ENCODE peak calls at places on chromosomes 2 and 18, in six cellular contexts. One of them, this sample, is unnamed.

GRCh38 chr2:134727385-134727784 is 8.6 kb upstream of the TMEM163 start:
- DNase-seq in NCI-H1417: no peak
- DNase-seq in ELR: peak
- DNase-seq in adrenal gland: no peak
- DNase-seq in NCI-H345: no peak
- DNase-seq in suprapubic skin: no peak
- DNase-seq in this sample: peak

GRCh38 chr2:8352300-8352699 is 329.6 kb upstream of the ID2 start:
- DNase-seq in NCI-H345: no peak
- DNase-seq in ELR: no peak
- DNase-seq in suprapubic skin: no peak
- DNase-seq in NCI-H1417: no peak
- DNase-seq in adrenal gland: no peak
- DNase-seq in this sample: no peak

GRCh38 chr2:171084128-171084527 is 76.6 kb downstream of the TLK1 start:
- DNase-seq in suprapubic skin: no peak
- DNase-seq in adrenal gland: no peak
- DNase-seq in NCI-H345: no peak
- DNase-seq in ELR: no peak
- DNase-seq in NCI-H1417: no peak
- DNase-seq in this sample: no peak

GRCh38 chr2:121860033-121860810 is 104.8 kb downstream of the TSN start:
- DNase-seq in adrenal gland: no peak
- DNase-seq in suprapubic skin: no peak
- DNase-seq in NCI-H345: no peak
- DNase-seq in ELR: peak
- DNase-seq in NCI-H1417: no peak
- DNase-seq in this sample: no peak

GRCh38 chr2:72913531-72914225 is 3.6 kb upstream of the EMX1 start:
- DNase-seq in ELR: no peak
- DNase-seq in NCI-H1417: no peak
- DNase-seq in suprapubic skin: peak
- DNase-seq in NCI-H345: no peak
- DNase-seq in adrenal gland: no peak
- DNase-seq in this sample: no peak

GRCh38 chr2:33287611-33288010 is 188.8 kb upstream of the RASGRP3 start:
- DNase-seq in ELR: no peak
- DNase-seq in NCI-H1417: no peak
- DNase-seq in NCI-H345: no peak
- DNase-seq in suprapubic skin: no peak
- DNase-seq in adrenal gland: no peak
- DNase-seq in this sample: no peak

GRCh38 chr18:47531759-47532158 is 280.3 kb upstream of the SKOR2 start:
- DNase-seq in suprapubic skin: no peak
- DNase-seq in ELR: no peak
- DNase-seq in NCI-H345: no peak
- DNase-seq in adrenal gland: no peak
- DNase-seq in NCI-H1417: no peak
- DNase-seq in this sample: no peak

GRCh38 chr2:159032580-159032979 is 64.1 kb downstream of the TANC1 start:
- DNase-seq in NCI-H345: no peak
- DNase-seq in ELR: no peak
- DNase-seq in NCI-H1417: no peak
- DNase-seq in adrenal gland: no peak
- DNase-seq in suprapubic skin: no peak
- DNase-seq in this sample: no peak

GRCh38 chr2:215879977-215880940 is 133.1 kb downstream of the MREG start:
- DNase-seq in NCI-H345: no peak
- DNase-seq in NCI-H1417: no peak
- DNase-seq in suprapubic skin: no peak
- DNase-seq in adrenal gland: no peak
- DNase-seq in ELR: peak
- DNase-seq in this sample: no peak

GRCh38 chr18:78720456-78721250 is 259.0 kb upstream of the SALL3 start:
- DNase-seq in ELR: no peak
- DNase-seq in suprapubic skin: no peak
- DNase-seq in NCI-H1417: no peak
- DNase-seq in adrenal gland: no peak
- DNase-seq in NCI-H345: no peak
- DNase-seq in this sample: no peak

GRCh38 chr2:118046628-118047210 is 32.8 kb upstream of the CCDC93 start:
- DNase-seq in ELR: peak
- DNase-seq in NCI-H345: peak
- DNase-seq in NCI-H1417: no peak
- DNase-seq in adrenal gland: no peak
- DNase-seq in suprapubic skin: no peak
- DNase-seq in this sample: no peak

GRCh38 chr18:11857177-11857887 is 6.1 kb downstream of the CHMP1B start:
- DNase-seq in NCI-H345: no peak
- DNase-seq in ELR: peak
- DNase-seq in adrenal gland: peak
- DNase-seq in NCI-H1417: no peak
- DNase-seq in suprapubic skin: no peak
- DNase-seq in this sample: no peak

GRCh38 chr2:43152711-43153627 is 73.4 kb downstream of the ZFP36L2 start:
- DNase-seq in adrenal gland: no peak
- DNase-seq in ELR: no peak
- DNase-seq in NCI-H345: no peak
- DNase-seq in NCI-H1417: no peak
- DNase-seq in suprapubic skin: no peak
- DNase-seq in this sample: no peak

GRCh38 chr18:51185075-51185474 is 12.4 kb downstream of the MEX3C start:
- DNase-seq in NCI-H1417: no peak
- DNase-seq in adrenal gland: peak
- DNase-seq in ELR: peak
- DNase-seq in suprapubic skin: no peak
- DNase-seq in NCI-H345: no peak
- DNase-seq in this sample: no peak

GRCh38 chr18:11761553-11761952 is 72.5 kb downstream of the GNAL start:
- DNase-seq in adrenal gland: no peak
- DNase-seq in suprapubic skin: no peak
- DNase-seq in NCI-H1417: no peak
- DNase-seq in NCI-H345: no peak
- DNase-seq in ELR: peak
- DNase-seq in this sample: no peak

GRCh38 chr2:159637988-159638501 is 21.7 kb upstream of the BAZ2B start:
- DNase-seq in adrenal gland: no peak
- DNase-seq in suprapubic skin: no peak
- DNase-seq in NCI-H345: no peak
- DNase-seq in ELR: peak
- DNase-seq in NCI-H1417: no peak
- DNase-seq in this sample: no peak

GRCh38 chr2:98736464-98736889 is 5.5 kb upstream of the MGAT4A start:
- DNase-seq in ELR: peak
- DNase-seq in NCI-H1417: no peak
- DNase-seq in NCI-H345: no peak
- DNase-seq in adrenal gland: no peak
- DNase-seq in suprapubic skin: no peak
- DNase-seq in this sample: no peak

GRCh38 chr2:58042486-58042970 is 4.1 kb upstream of the VRK2 start:
- DNase-seq in ELR: peak
- DNase-seq in adrenal gland: peak
- DNase-seq in NCI-H1417: peak
- DNase-seq in suprapubic skin: no peak
- DNase-seq in NCI-H345: peak
- DNase-seq in this sample: no peak

GRCh38 chr2:179677746-179678505 is 183.5 kb downstream of the ZNF385B start:
- DNase-seq in suprapubic skin: no peak
- DNase-seq in ELR: no peak
- DNase-seq in adrenal gland: no peak
- DNase-seq in NCI-H345: no peak
- DNase-seq in NCI-H1417: no peak
- DNase-seq in this sample: no peak

GRCh38 chr2:241000831-241001321 is 2.5 kb downstream of the SNED1 start:
- DNase-seq in adrenal gland: no peak
- DNase-seq in ELR: no peak
- DNase-seq in NCI-H1417: no peak
- DNase-seq in NCI-H345: peak
- DNase-seq in suprapubic skin: no peak
- DNase-seq in this sample: peak

GRCh38 chr2:156338578-156338977 is 6.1 kb upstream of the NR4A2 start:
- DNase-seq in adrenal gland: no peak
- DNase-seq in suprapubic skin: no peak
- DNase-seq in NCI-H1417: no peak
- DNase-seq in ELR: no peak
- DNase-seq in NCI-H345: peak
- DNase-seq in this sample: no peak

GRCh38 chr2:189153608-189154007 is 26.0 kb downstream of the COL5A2 start:
- DNase-seq in ELR: no peak
- DNase-seq in adrenal gland: no peak
- DNase-seq in suprapubic skin: no peak
- DNase-seq in NCI-H1417: no peak
- DNase-seq in NCI-H345: no peak
- DNase-seq in this sample: no peak

GRCh38 chr2:45850558-45850957 is 199.1 kb downstream of the PRKCE start:
- DNase-seq in adrenal gland: no peak
- DNase-seq in NCI-H1417: no peak
- DNase-seq in ELR: no peak
- DNase-seq in suprapubic skin: no peak
- DNase-seq in NCI-H345: peak
- DNase-seq in this sample: no peak

GRCh38 chr2:196399736-196400691 is 228.6 kb upstream of the STK17B start:
- DNase-seq in NCI-H1417: no peak
- DNase-seq in suprapubic skin: no peak
- DNase-seq in adrenal gland: peak
- DNase-seq in ELR: peak
- DNase-seq in NCI-H345: no peak
- DNase-seq in this sample: no peak

GRCh38 chr2:242047963-242048362 is 178.4 kb downstream of the RTP5 start:
- DNase-seq in NCI-H1417: no peak
- DNase-seq in ELR: no peak
- DNase-seq in suprapubic skin: no peak
- DNase-seq in adrenal gland: no peak
- DNase-seq in NCI-H345: no peak
- DNase-seq in this sample: no peak

GRCh38 chr18:55228191-55228590 is 268.9 kb upstream of the CCDC68 start:
- DNase-seq in NCI-H1417: no peak
- DNase-seq in NCI-H345: no peak
- DNase-seq in ELR: peak
- DNase-seq in suprapubic skin: no peak
- DNase-seq in adrenal gland: no peak
- DNase-seq in this sample: no peak

GRCh38 chr2:121858406-121858805 is 103.0 kb downstream of the TSN start:
- DNase-seq in suprapubic skin: no peak
- DNase-seq in NCI-H345: no peak
- DNase-seq in ELR: peak
- DNase-seq in NCI-H1417: no peak
- DNase-seq in adrenal gland: no peak
- DNase-seq in this sample: no peak

GRCh38 chr2:190781604-190782198 is 98.9 kb upstream of the GLS start:
- DNase-seq in ELR: peak
- DNase-seq in NCI-H345: peak
- DNase-seq in NCI-H1417: peak
- DNase-seq in suprapubic skin: no peak
- DNase-seq in adrenal gland: peak
- DNase-seq in this sample: peak

GRCh38 chr2:105369777-105370690 is 28.8 kb downstream of the FHL2 start:
- DNase-seq in adrenal gland: peak
- DNase-seq in ELR: peak
- DNase-seq in NCI-H1417: no peak
- DNase-seq in suprapubic skin: peak
- DNase-seq in NCI-H345: peak
- DNase-seq in this sample: peak

GRCh38 chr18:26646897-26647296 is 98.5 kb upstream of the KCTD1 start:
- DNase-seq in NCI-H1417: no peak
- DNase-seq in ELR: no peak
- DNase-seq in adrenal gland: no peak
- DNase-seq in suprapubic skin: no peak
- DNase-seq in NCI-H345: no peak
- DNase-seq in this sample: no peak

GRCh38 chr18:2139676-2140075 is 431.6 kb downstream of the METTL4 start:
- DNase-seq in ELR: peak
- DNase-seq in suprapubic skin: no peak
- DNase-seq in NCI-H1417: no peak
- DNase-seq in NCI-H345: no peak
- DNase-seq in adrenal gland: no peak
- DNase-seq in this sample: no peak

GRCh38 chr2:137823196-137823595 is 141.1 kb upstream of the HNMT start:
- DNase-seq in ELR: no peak
- DNase-seq in adrenal gland: no peak
- DNase-seq in suprapubic skin: no peak
- DNase-seq in NCI-H1417: no peak
- DNase-seq in NCI-H345: no peak
- DNase-seq in this sample: no peak

GRCh38 chr2:188473306-188473705 is 181.6 kb downstream of the GULP1 start:
- DNase-seq in adrenal gland: no peak
- DNase-seq in NCI-H345: no peak
- DNase-seq in ELR: no peak
- DNase-seq in NCI-H1417: no peak
- DNase-seq in suprapubic skin: no peak
- DNase-seq in this sample: no peak

GRCh38 chr2:240611601-240612210 is 13.6 kb upstream of the GPR35 start:
- DNase-seq in adrenal gland: peak
- DNase-seq in ELR: no peak
- DNase-seq in NCI-H345: no peak
- DNase-seq in suprapubic skin: no peak
- DNase-seq in NCI-H1417: no peak
- DNase-seq in this sample: no peak

GRCh38 chr2:112627060-112628040 is 18.4 kb upstream of the SLC20A1 start:
- DNase-seq in NCI-H345: no peak
- DNase-seq in adrenal gland: peak
- DNase-seq in suprapubic skin: peak
- DNase-seq in NCI-H1417: no peak
- DNase-seq in ELR: peak
- DNase-seq in this sample: no peak